ENCODE peak calls at places on chromosomes 11 and 22, in six cellular contexts. N is kidney epithelial cell, W is OCI-LY7, J is testis, F is dorsolateral prefrontal cortex, Q is A549. L is an unnamed sample.

GRCh38 chr11:34869425-34869824 is 46.8 kb downstream of the APIP start:
- DNase-seq in W (no peak), F (no peak), J (no peak), N (no peak), Q (no peak), L (no peak)

GRCh38 chr11:15038963-15039362 is 34.4 kb upstream of the CALCB start:
- DNase-seq in W (peak; percentile 3), Q (no peak), J (no peak), F (no peak), N (no peak), L (no peak)

GRCh38 chr11:62671604-62672528 is at the start of the genes LBHD1 and UQCC3:
- DNase-seq in Q (peak; percentile 86), J (peak; percentile 93), F (peak; percentile 84), N (no peak), W (peak; percentile 86), L (no peak)

GRCh38 chr11:76666830-76667229 is 3.7 kb downstream of the LRRC32 start:
- DNase-seq in J (no peak), F (no peak), W (no peak), Q (no peak), N (no peak), L (no peak)

GRCh38 chr11:108870373-108871020 is 205.6 kb downstream of the DDX10 start:
- DNase-seq in F (no peak), N (no peak), W (no peak), J (no peak), Q (no peak), L (peak; percentile 50)

GRCh38 chr22:35524966-35525686 is 15.5 kb upstream of the RASD2 start:
- DNase-seq in W (no peak), F (peak; percentile 70), Q (no peak), N (no peak), J (peak; percentile 48), L (no peak)

GRCh38 chr11:35214792-35215193 is 75.8 kb downstream of the CD44 start:
- DNase-seq in F (no peak), Q (no peak), J (no peak), N (peak; percentile 96), W (no peak), L (peak; percentile 93)

GRCh38 chr22:49992921-49993648 is 19.5 kb downstream of the IL17REL start:
- DNase-seq in Q (peak; percentile 44), F (peak; percentile 93), J (peak; percentile 73), W (peak; percentile 74), N (no peak), L (no peak)

GRCh38 chr11:65898656-65899355 is 1.4 kb downstream of the FOSL1 start:
- DNase-seq in F (no peak), N (no peak), J (no peak), Q (no peak), W (no peak), L (no peak)

GRCh38 chr11:16775604-16776283 is 37.3 kb downstream of the C11orf58 start:
- DNase-seq in N (no peak), W (no peak), F (no peak), J (no peak), Q (no peak), L (no peak)

GRCh38 chr22:46579751-46580449 is 40.3 kb upstream of the GRAMD4 start:
- DNase-seq in N (no peak), Q (no peak), J (no peak), F (no peak), W (no peak), L (no peak)

GRCh38 chr11:102974552-102975280 is 19.2 kb upstream of the MMP13 start:
- DNase-seq in N (no peak), J (no peak), Q (no peak), F (no peak), W (no peak), L (no peak)

GRCh38 chr11:24935059-24935458 is 438.2 kb downstream of the LUZP2 start:
- DNase-seq in F (no peak), Q (no peak), N (no peak), J (no peak), W (no peak), L (no peak)

GRCh38 chr11:120991830-120992686 is 31.8 kb upstream of the TBCEL start:
- DNase-seq in N (no peak), J (no peak), W (no peak), Q (no peak), F (no peak), L (no peak)

GRCh38 chr11:57458060-57458409 is 2.3 kb upstream of the RTN4RL2 start:
- DNase-seq in Q (no peak), W (no peak), N (no peak), F (no peak), J (no peak), L (no peak)

GRCh38 chr11:1272531-1272930 is 36.9 kb downstream of the TOLLIP start:
- DNase-seq in J (no peak), W (no peak), Q (no peak), N (no peak), F (no peak), L (no peak)

GRCh38 chr11:57529012-57529411 is 1.5 kb downstream of the TIMM10 start:
- DNase-seq in N (no peak), J (no peak), Q (no peak), W (no peak), F (no peak), L (no peak)

GRCh38 chr11:905952-906351 is 4.7 kb downstream of the CHID1 start:
- DNase-seq in Q (no peak), W (no peak), N (no peak), F (no peak), J (no peak), L (no peak)

GRCh38 chr11:121928597-121929580 is 187.1 kb downstream of the BLID start:
- DNase-seq in W (no peak), Q (no peak), F (no peak), N (no peak), J (no peak), L (no peak)

GRCh38 chr11:8273281-8273680 is 9.6 kb upstream of the LMO1 start:
- DNase-seq in N (no peak), F (no peak), Q (peak; percentile 33), W (no peak), J (no peak), L (no peak)

GRCh38 chr11:76236092-76237026 is 30.1 kb upstream of the WNT11 start:
- DNase-seq in F (no peak), Q (peak; percentile 90), N (no peak), W (no peak), J (peak; percentile 74), L (no peak)

GRCh38 chr11:86515297-86516094 is 140.8 kb downstream of the CCDC81 start:
- DNase-seq in W (no peak), N (peak; percentile 85), F (no peak), J (no peak), Q (no peak), L (peak; percentile 72)

GRCh38 chr11:117145393-117145761 is 1.3 kb downstream of the PAFAH1B2 start:
- DNase-seq in W (peak; percentile 38), J (peak; percentile 48), Q (peak; percentile 58), N (no peak), F (no peak), L (no peak)

GRCh38 chr11:102407901-102408300 is 44.7 kb downstream of the TMEM123 start:
- DNase-seq in F (no peak), Q (no peak), J (no peak), N (no peak), W (no peak), L (no peak)

GRCh38 chr11:69674267-69674885 is 777 bp downstream of the LTO1 start:
- DNase-seq in N (peak; percentile 32), J (peak; percentile 28), W (peak; percentile 12), F (no peak), Q (no peak), L (peak; percentile 53)

GRCh38 chr22:33917744-33918406 is 2.4 kb downstream of the LARGE1 start:
- DNase-seq in J (no peak), N (no peak), W (peak; percentile 69), F (peak; percentile 26), Q (no peak), L (no peak)
- H3K4me3 ChIP-seq in J (no peak overlapping the region), N (no peak overlapping the region), W (peak overlapping the region; percentile 77), F (peak overlapping the region; percentile 83), Q (no peak overlapping the region), L (no peak overlapping the region)

DNA sequence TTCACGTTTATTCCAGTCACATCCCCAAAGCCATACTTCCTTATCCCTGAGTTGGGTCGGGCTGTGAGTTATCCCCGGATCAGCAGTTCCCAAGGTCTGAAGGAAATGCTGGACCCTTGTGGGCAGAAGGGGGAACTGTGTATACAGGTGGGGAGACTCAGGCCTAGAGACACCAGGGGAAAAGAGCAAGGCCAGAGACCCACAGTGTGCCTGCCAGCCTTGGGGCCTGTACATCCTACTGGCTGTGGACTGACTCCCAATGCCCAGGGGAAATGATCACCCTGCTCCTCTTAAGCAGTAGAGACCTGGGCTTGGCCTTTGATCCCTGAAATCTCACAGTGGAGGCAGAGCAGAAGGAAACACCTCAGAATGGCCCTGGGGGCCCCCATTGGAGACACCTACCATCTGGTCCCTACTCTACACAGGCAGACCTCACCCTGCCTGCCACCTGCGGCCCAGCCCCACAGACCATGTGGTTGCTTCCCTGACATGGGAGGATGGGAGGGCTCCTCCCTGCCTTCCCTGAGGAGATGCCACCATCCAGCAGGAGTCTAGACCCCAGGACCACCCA is 1.3 kb downstream of the SELENOM start:
- DNase-seq in W (no peak), N (no peak), J (no peak), Q (no peak), F (no peak), L (no peak)
- TF ChIP-seq CTCF in W (no peak), N (no peak), J (peak; percentile 15), Q (no peak), F (no peak), L (no peak)

GRCh38 chr22:30584441-30584840 is 7.3 kb downstream of the PES1 start:
- DNase-seq in Q (no peak), F (no peak), N (no peak), J (no peak), W (no peak), L (no peak)
- H3K4me3 ChIP-seq in Q (no peak overlapping the region), F (no peak overlapping the region), N (no peak overlapping the region), J (no peak overlapping the region), W (no peak overlapping the region), L (no peak overlapping the region)

GRCh38 chr11:134332189-134332631 is 422 bp downstream of the GLB1L2 start:
- DNase-seq in N (no peak), Q (no peak), J (peak; percentile 50), W (no peak), F (no peak), L (no peak)
- TF ChIP-seq CTCF in N (no peak), Q (no peak), J (no peak), W (no peak), F (no peak), L (no peak)